ENCODE peak calls at places on chromosome 14, in nine cellular contexts. A is pancreas; R is mesendoderm; F is aorta; G is adrenal gland; B is brain microvascular endothelial cell; L is HFF-Myc; S is iris pigment epithelial cell; Z is stimulated activated CD4-positive, alpha-beta T cell treated with anti-CD3 and anti-CD28 coated beads, Interleukin-4, amount 100 ng/mL, for 24 hours. K is an unnamed sample.

GRCh38 chr14:102659797-102660196 is 67.3 kb downstream of the RCOR1 start:
- DNase-seq in A (no peak), R (no peak), F (no peak), G (no peak), B (peak; percentile 19), L (no peak), S (peak; percentile 67), Z (no peak), K (no peak)

GRCh38 chr14:61705017-61705416 is 9.7 kb downstream of the HIF1A start:
- DNase-seq in A (no peak), R (no peak), F (no peak), G (no peak), B (no peak), L (no peak), S (no peak), Z (no peak), K (no peak)

GRCh38 chr14:51209457-51209856 is 30.6 kb upstream of the TMX1 start:
- DNase-seq in A (no peak), R (no peak), F (no peak), G (no peak), B (no peak), L (no peak), S (no peak), Z (no peak), K (no peak)

GRCh38 chr14:69004731-69005431 is 25.8 kb upstream of the ACTN1 start:
- DNase-seq in A (no peak), R (peak; percentile 66), F (no peak), G (no peak), B (no peak), L (no peak), S (peak; percentile 45), Z (no peak), K (no peak)

GRCh38 chr14:43687866-43688265 is 819.2 kb downstream of the FSCB start:
- DNase-seq in A (no peak), R (peak; percentile 30), F (no peak), G (no peak), B (no peak), L (no peak), S (peak; percentile 27), Z (no peak), K (no peak)

GRCh38 chr14:22319526-22320352 is 269.3 kb downstream of the DAD1 start:
- DNase-seq in A (no peak), R (peak; percentile 78), F (no peak), G (peak; percentile 55), B (peak; percentile 69), L (peak; percentile 15), S (peak; percentile 68), Z (peak; percentile 5), K (no peak)

GRCh38 chr14:41810362-41810761 is 203.7 kb downstream of the LRFN5 start:
- DNase-seq in A (no peak), R (no peak), F (no peak), G (no peak), B (no peak), L (no peak), S (no peak), Z (no peak), K (no peak)

GRCh38 chr14:53295985-53296582 is 143.0 kb upstream of the DDHD1 start:
- DNase-seq in A (no peak), R (peak; percentile 37), F (no peak), G (no peak), B (peak; percentile 22), L (no peak), S (peak; percentile 36), Z (peak; percentile 30), K (no peak)

GRCh38 chr14:69559581-69560011 is 15.1 kb downstream of the CCDC177 start:
- DNase-seq in A (no peak), R (no peak), F (no peak), G (no peak), B (no peak), L (no peak), S (no peak), Z (no peak), K (no peak)

GRCh38 chr14:99231850-99232401 is 40.1 kb downstream of the BCL11B start:
- DNase-seq in A (no peak), R (peak; percentile 96), F (peak; percentile 46), G (no peak), B (no peak), L (no peak), S (no peak), Z (no peak), K (no peak)

GRCh38 chr14:34983148-34983760 is 462 bp downstream of the SRP54 start:
- DNase-seq in A (no peak), R (no peak), F (no peak), G (no peak), B (no peak), L (no peak), S (no peak), Z (no peak), K (no peak)

GRCh38 chr14:70808402-70809237 is 693 bp downstream of the MAP3K9 start:
- DNase-seq in A (peak; percentile 69), R (peak; percentile 37), F (peak; percentile 77), G (peak; percentile 27), B (no peak), L (no peak), S (no peak), Z (peak; percentile 29), K (no peak)

GRCh38 chr14:103692159-103692558 is 23.1 kb downstream of the XRCC3 start:
- DNase-seq in A (no peak), R (no peak), F (peak; percentile 55), G (no peak), B (no peak), L (no peak), S (no peak), Z (no peak), K (no peak)

GRCh38 chr14:54591461-54592245 is 24.7 kb downstream of the SAMD4A start:
- DNase-seq in A (no peak), R (no peak), F (no peak), G (no peak), B (no peak), L (no peak), S (no peak), Z (no peak), K (no peak)

GRCh38 chr14:76908834-76909233 is 82.6 kb downstream of the LRRC74A start:
- DNase-seq in A (no peak), R (no peak), F (no peak), G (peak; percentile 41), B (no peak), L (no peak), S (no peak), Z (peak; percentile 21), K (no peak)

GRCh38 chr14:37223947-37224474 is 26.3 kb downstream of the MIPOL1 start:
- DNase-seq in A (no peak), R (no peak), F (no peak), G (no peak), B (no peak), L (no peak), S (no peak), Z (no peak), K (no peak)

GRCh38 chr14:61444215-61444768 is 122.9 kb downstream of the PRKCH start:
- DNase-seq in A (no peak), R (no peak), F (no peak), G (no peak), B (no peak), L (no peak), S (no peak), Z (peak; percentile 70), K (no peak)

GRCh38 chr14:71048393-71048792 is 141.1 kb downstream of the PCNX1 start:
- DNase-seq in A (no peak), R (no peak), F (no peak), G (no peak), B (no peak), L (no peak), S (no peak), Z (no peak), K (no peak)

GRCh38 chr14:73997108-73997943 is 21.8 kb downstream of the ENTPD5 start:
- DNase-seq in A (no peak), R (no peak), F (no peak), G (no peak), B (no peak), L (no peak), S (no peak), Z (no peak), K (no peak)

GRCh38 chr14:104547998-104548700 is 31.4 kb upstream of the C14orf180 start:
- DNase-seq in A (no peak), R (no peak), F (peak; percentile 62), G (peak; percentile 3), B (no peak), L (no peak), S (no peak), Z (no peak), K (peak; percentile 47)

GRCh38 chr14:73240816-73241480 is 3.6 kb downstream of the PAPLN start:
- DNase-seq in A (no peak), R (no peak), F (peak; percentile 49), G (no peak), B (no peak), L (no peak), S (no peak), Z (no peak), K (peak; percentile 59)

GRCh38 chr14:29236848-29237247 is 470.3 kb downstream of the FOXG1 start:
- DNase-seq in A (no peak), R (no peak), F (no peak), G (no peak), B (no peak), L (peak; percentile 59), S (peak; percentile 92), Z (no peak), K (no peak)

GRCh38 chr14:20302042-20302761 is 3.5 kb downstream of the TTC5 start:
- DNase-seq in A (no peak), R (peak; percentile 52), F (no peak), G (no peak), B (peak; percentile 55), L (no peak), S (peak; percentile 70), Z (no peak), K (no peak)

GRCh38 chr14:51534623-51535022 is 117.1 kb upstream of the FRMD6 start:
- DNase-seq in A (no peak), R (peak; percentile 18), F (no peak), G (peak; percentile 38), B (no peak), L (no peak), S (peak; percentile 44), Z (no peak), K (no peak)

GRCh38 chr14:96623676-96624484 is 121.7 kb downstream of the PAPOLA start:
- DNase-seq in A (no peak), R (no peak), F (peak; percentile 40), G (no peak), B (no peak), L (no peak), S (no peak), Z (no peak), K (peak; percentile 68)

GRCh38 chr14:96095581-96096476 is 56.7 kb downstream of the C14orf132 start:
- DNase-seq in A (peak; percentile 49), R (no peak), F (peak; percentile 63), G (no peak), B (peak; percentile 76), L (peak; percentile 55), S (peak; percentile 77), Z (no peak), K (no peak)

GRCh38 chr14:106549064-106549463 is 1022.7 kb downstream of the TMEM121 start:
- DNase-seq in A (no peak), R (no peak), F (no peak), G (no peak), B (no peak), L (no peak), S (no peak), Z (no peak), K (no peak)

GRCh38 chr14:67395876-67396189 is 16.1 kb downstream of the PLEK2 start:
- DNase-seq in A (no peak), R (no peak), F (no peak), G (no peak), B (no peak), L (no peak), S (no peak), Z (no peak), K (no peak)

GRCh38 chr14:64098120-64098519 is 196.1 kb downstream of the ESR2 start:
- DNase-seq in A (no peak), R (no peak), F (no peak), G (no peak), B (no peak), L (no peak), S (no peak), Z (no peak), K (no peak)

GRCh38 chr14:94388027-94388895 is at the start of gene SERPINA1:
- DNase-seq in A (no peak), R (no peak), F (no peak), G (peak; percentile 5), B (no peak), L (no peak), S (peak; percentile 31), Z (no peak), K (no peak)

GRCh38 chr14:51382506-51382905 is 142.5 kb downstream of the TMX1 start:
- DNase-seq in A (no peak), R (no peak), F (no peak), G (no peak), B (no peak), L (no peak), S (no peak), Z (no peak), K (no peak)

K was measured in cardiac septum.